ENCODE peak calls at places on chromosomes 4 and X, in eight cellular contexts. N is PC-9, K is H9, Y is fibroblast of lung, J is heart right ventricle, P is heart left ventricle, U is colonic mucosa, Z is A549. X is an unnamed sample. For H3K4me1 and H3K9me3, the result is how much of the 10 kb centered on the place peaks cover.

GRCh38 chr4:176545886-176546285 is 226.1 kb downstream of the SPCS3 start:
- DNase-seq in J (no peak), U (no peak), Z (no peak), Y (peak), N (no peak), P (no peak), K (no peak), X (no peak)

GRCh38 chr4:154807042-154807630 is 26.1 kb downstream of the RBM46 start:
- DNase-seq in Y (peak), K (no peak), P (no peak), U (no peak), N (no peak), J (no peak), Z (no peak), X (no peak)

GRCh38 chr4:167117273-167117672 is 117.0 kb downstream of the SPOCK3 start:
- DNase-seq in P (no peak), J (no peak), Y (no peak), N (no peak), K (no peak), Z (no peak), U (no peak), X (no peak)

GRCh38 chrX:15946783-15947550 is 92.4 kb upstream of the AP1S2 start:
- DNase-seq in U (no peak), P (no peak), N (no peak), Z (no peak), J (no peak), K (no peak), Y (peak), X (no peak)

GRCh38 chr4:128322986-128323385 is 35.4 kb upstream of the PGRMC2 start:
- DNase-seq in Y (no peak), Z (peak), N (peak), J (no peak), K (no peak), P (no peak), U (no peak), X (no peak)

GRCh38 chr4:18691431-18692200 is 670.1 kb upstream of the LCORL start:
- DNase-seq in Z (no peak), K (peak), Y (no peak), N (no peak), J (no peak), U (no peak), P (no peak), X (no peak)

GRCh38 chr4:141127884-141128283 is 5.4 kb downstream of the RNF150 start:
- DNase-seq in Y (no peak), N (no peak), P (peak), U (no peak), K (no peak), J (no peak), Z (no peak), X (no peak)

GRCh38 chr4:158995963-158996362 is 106.9 kb upstream of the RAPGEF2 start:
- DNase-seq in Z (no peak), J (no peak), Y (no peak), N (no peak), U (no peak), P (no peak), K (no peak), X (no peak)

GRCh38 chr4:26999689-27000088 is 139.0 kb downstream of the STIM2 start:
- DNase-seq in Y (no peak), Z (no peak), N (no peak), P (no peak), U (no peak), J (no peak), K (no peak), X (no peak)

GRCh38 chrX:150573702-150574101 is 5.3 kb downstream of the MTM1 start:
- DNase-seq in N (no peak), K (no peak), Z (no peak), J (no peak), P (no peak), U (peak), Y (no peak), X (no peak)

GRCh38 chrX:140439455-140439854 is 65.4 kb downstream of the SOX3 start:
- DNase-seq in P (peak), K (peak), N (no peak), Z (no peak), U (no peak), Y (no peak), J (peak), X (no peak)

GRCh38 chr4:96677499-96677898 is 837.6 kb downstream of the PDHA2 start:
- DNase-seq in P (no peak), N (no peak), Z (no peak), Y (peak), J (no peak), U (no peak), K (no peak), X (no peak)

GRCh38 chr4:8247047-8247930 is 22.3 kb upstream of the HTRA3 start:
- DNase-seq in K (no peak), P (peak), J (peak), Z (no peak), U (no peak), N (no peak), Y (peak), X (peak)

GRCh38 chrX:39268207-39268606 is 466.9 kb downstream of the MID1IP1 start:
- DNase-seq in N (no peak), P (no peak), U (no peak), Z (no peak), K (no peak), Y (no peak), J (no peak), X (no peak)

GRCh38 chr4:146916479-146917076 is 29.1 kb downstream of the TTC29 start:
- DNase-seq in U (no peak), N (no peak), Z (peak), J (no peak), Y (peak), K (no peak), P (no peak), X (no peak)

GRCh38 chr4:24322517-24322916 is 261.8 kb downstream of the DHX15 start:
- DNase-seq in N (no peak), K (no peak), Y (peak), P (no peak), U (no peak), J (no peak), Z (no peak), X (no peak)

GRCh38 chr4:155578219-155578618 is 88.4 kb upstream of the GUCY1A1 start:
- DNase-seq in Y (no peak), N (no peak), U (no peak), Z (no peak), P (no peak), K (no peak), J (no peak), X (no peak)

GRCh38 chrX:130106071-130106470 is 4.2 kb downstream of the ELF4 start:
- DNase-seq in P (no peak), U (no peak), N (no peak), J (no peak), K (no peak), Z (no peak), Y (no peak), X (peak)

GRCh38 chr4:187618701-187619278 is 376.8 kb upstream of the ZFP42 start:
- DNase-seq in K (no peak), Y (peak), N (no peak), J (no peak), P (no peak), U (no peak), Z (no peak), X (no peak)

GRCh38 chr4:52957220-52957686 is 95.1 kb downstream of the RASL11B start:
- DNase-seq in U (peak), Y (peak), N (no peak), Z (no peak), K (no peak), P (peak), J (no peak), X (no peak)

GRCh38 chr4:118289794-118290193 is 63.0 kb downstream of the PRSS12 start:
- DNase-seq in Y (peak), K (no peak), J (no peak), N (no peak), P (no peak), Z (no peak), U (no peak), X (no peak)

GRCh38 chr4:140633154-140633553 is 64.4 kb upstream of the UCP1 start:
- DNase-seq in Y (no peak), U (no peak), N (no peak), K (no peak), J (no peak), Z (no peak), P (no peak), X (no peak)

GRCh38 chr4:56662782-56663468 is 18.2 kb downstream of the HOPX start:
- DNase-seq in K (no peak), N (no peak), P (no peak), U (no peak), J (no peak), Z (no peak), Y (no peak), X (no peak)

GRCh38 chr4:56671373-56671772 is 9.7 kb downstream of the HOPX start:
- DNase-seq in U (no peak), Y (no peak), P (no peak), Z (no peak), K (no peak), J (no peak), N (no peak), X (no peak)

GRCh38 chr4:56666279-56666678 is 14.8 kb downstream of the HOPX start:
- DNase-seq in Y (no peak), Z (no peak), J (no peak), U (no peak), N (no peak), K (no peak), P (no peak), X (no peak)

GRCh38 chr4:56671860-56672259 is 9.2 kb downstream of the HOPX start:
- DNase-seq in Y (peak), Z (no peak), K (no peak), J (no peak), P (no peak), U (no peak), N (peak), X (no peak)

GRCh38 chr4:56668267-56668666 is 12.8 kb downstream of the HOPX start:
- DNase-seq in U (no peak), P (no peak), N (no peak), J (no peak), Z (no peak), Y (peak), K (no peak), X (no peak)
- TF ChIP-seq CTCF in U (peak), P (peak), N (peak), J (peak), Z (no peak), Y (peak), K (peak), X (no peak)

DNA sequence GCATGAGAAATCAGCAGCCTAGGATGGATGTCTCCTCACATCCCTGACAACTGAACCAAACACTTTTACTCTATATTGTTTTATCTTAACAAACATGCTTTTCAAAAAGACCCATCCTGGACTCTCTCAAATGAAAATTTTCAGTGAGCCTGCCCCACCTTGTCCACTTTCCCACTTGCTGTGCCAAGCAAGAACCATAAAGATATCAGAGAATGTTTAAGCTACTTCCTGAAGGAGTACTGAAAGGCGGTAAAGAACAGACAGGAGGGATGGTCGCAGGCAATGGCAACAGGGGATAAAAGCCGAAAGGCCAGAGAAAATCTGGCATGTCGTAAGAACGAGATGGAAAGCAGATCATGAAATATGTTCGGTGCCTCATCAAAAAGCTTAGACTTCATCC is 10.5 kb downstream of the APBB2 start:
- DNase-seq in Z (no peak), K (no peak), J (no peak), P (no peak), U (no peak), Y (no peak), N (no peak), X (no peak)
- H3K4me1 ChIP-seq in Z (under half), K (under half), J (half or more), P (half or more), U (under half), Y (under half), N (under half), X (half or more)

GRCh38 chrX:73850124-73851013 is 287.4 kb downstream of the CHIC1 start:
- DNase-seq in J (no peak), U (peak), Y (peak), N (no peak), K (no peak), Z (peak), P (no peak), X (no peak)
- H3K9me3 ChIP-seq in J (under half), U (under half), Y (under half), N (under half), K (under half), Z (under half), P (under half), X (under half)

GRCh38 chr4:15043922-15044321 is 41.6 kb downstream of the CPEB2 start:
- DNase-seq in P (no peak), N (no peak), K (no peak), U (no peak), J (no peak), Z (no peak), Y (peak), X (no peak)

GRCh38 chr4:15037923-15038541 is 35.8 kb downstream of the CPEB2 start:
- DNase-seq in J (no peak), Y (no peak), P (no peak), K (no peak), U (no peak), N (no peak), Z (no peak), X (no peak)

GRCh38 chr4:15040916-15041463 is 38.7 kb downstream of the CPEB2 start:
- DNase-seq in Y (peak), U (no peak), K (no peak), Z (no peak), J (no peak), P (no peak), N (no peak), X (no peak)

GRCh38 chr4:15042529-15043167 is 40.4 kb downstream of the CPEB2 start:
- DNase-seq in U (no peak), Z (no peak), P (no peak), N (peak), K (no peak), Y (no peak), J (no peak), X (no peak)

DNA sequence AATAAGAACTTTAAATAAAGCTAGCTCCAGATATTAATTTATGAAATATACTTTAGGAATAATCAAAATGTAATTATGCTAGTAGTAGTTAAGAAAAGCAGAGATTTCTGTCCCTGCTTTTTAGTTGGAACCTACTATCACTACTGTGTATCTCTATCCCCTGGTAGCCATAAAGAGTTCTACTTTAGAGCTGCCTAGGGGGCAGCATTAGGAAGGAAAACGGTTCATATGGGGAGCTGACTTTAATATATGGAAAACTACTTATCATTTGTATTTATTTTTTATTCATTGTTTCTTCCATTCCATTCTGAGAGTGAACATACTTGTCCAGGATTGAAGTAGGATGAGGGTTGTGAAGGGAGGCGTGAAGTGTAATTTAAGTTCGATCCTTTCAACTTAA is 40.9 kb downstream of the CPEB2 start:
- DNase-seq in Y (no peak), N (no peak), J (no peak), U (no peak), K (no peak), Z (no peak), P (no peak), X (no peak)
- TF ChIP-seq CTCF in Y (peak), N (no peak), J (no peak), U (no peak), K (peak), Z (peak), P (no peak), X (no peak)

DNA sequence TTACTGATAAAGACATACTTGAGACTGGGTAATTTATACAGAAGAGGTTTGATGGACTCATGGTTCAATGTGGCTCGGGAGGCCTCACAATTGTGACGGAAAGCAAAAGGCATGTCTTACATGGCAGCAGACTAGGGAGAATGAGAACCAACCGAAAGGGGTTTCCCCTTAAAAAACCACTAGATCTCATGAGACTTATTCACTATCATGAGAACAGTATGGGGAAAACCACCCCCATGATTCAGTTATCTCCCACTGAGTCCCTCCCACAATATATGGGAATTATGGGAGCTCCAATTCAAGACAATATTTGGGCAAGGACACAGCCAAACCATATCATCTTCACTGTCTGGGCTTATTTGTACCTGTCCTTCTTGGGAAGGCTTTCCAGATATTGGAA is 22.8 kb upstream of the MUC7 start:
- DNase-seq in Y (no peak), N (no peak), P (no peak), Z (no peak), K (no peak), U (no peak), J (no peak), X (no peak)
- H3K4me1 ChIP-seq in Y (under half), N (under half), P (under half), Z (under half), K (under half), U (under half), J (under half), X (under half)

DNA sequence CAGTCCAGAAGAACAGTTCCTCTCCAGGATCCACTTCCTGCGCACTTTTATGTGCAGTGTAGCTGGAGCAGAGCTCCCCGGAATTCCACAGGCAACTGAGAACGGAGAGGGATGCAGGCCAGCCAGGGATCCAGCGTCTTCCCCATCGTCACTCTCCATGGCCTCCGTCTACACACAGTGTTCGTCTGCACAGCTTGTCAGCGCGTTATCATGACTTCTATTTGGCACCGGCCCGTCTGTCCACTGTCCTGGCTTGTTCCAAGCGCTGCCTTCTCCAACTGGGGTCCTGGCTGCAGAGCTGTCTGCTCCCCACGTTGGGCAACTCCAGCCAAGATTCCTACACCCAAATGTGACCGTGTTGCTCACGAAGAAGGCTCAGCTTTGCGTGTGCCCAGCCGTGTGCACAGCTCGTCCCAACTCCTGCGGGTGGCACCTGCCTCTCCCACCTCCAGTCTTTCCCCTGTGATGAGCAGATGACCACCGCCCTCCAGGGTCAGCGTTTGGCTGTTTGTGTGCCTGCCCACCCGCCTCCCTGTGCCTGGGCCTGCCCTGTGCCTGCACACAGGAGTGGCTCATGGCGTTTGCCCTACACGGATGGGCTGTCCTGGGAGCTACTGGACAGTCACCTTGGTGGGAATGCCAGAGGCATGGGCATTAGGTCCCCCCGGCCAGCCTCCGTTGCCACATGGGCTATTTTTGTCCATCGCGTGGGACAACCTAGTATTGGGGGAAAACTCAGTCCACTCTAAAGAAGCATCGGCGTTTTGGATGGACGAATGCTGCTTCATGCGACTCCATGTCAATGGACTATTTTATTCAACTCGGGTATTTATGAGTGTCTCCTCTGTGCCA is 2.2 kb upstream of the CTBP1 start:
- DNase-seq in J (no peak), Z (no peak), P (no peak), U (no peak), K (no peak), Y (no peak), N (no peak), X (no peak)
- H3K9me3 ChIP-seq in J (under half), Z (half or more), P (under half), U (under half), K (under half), Y (under half), N (under half), X (under half)

DNA sequence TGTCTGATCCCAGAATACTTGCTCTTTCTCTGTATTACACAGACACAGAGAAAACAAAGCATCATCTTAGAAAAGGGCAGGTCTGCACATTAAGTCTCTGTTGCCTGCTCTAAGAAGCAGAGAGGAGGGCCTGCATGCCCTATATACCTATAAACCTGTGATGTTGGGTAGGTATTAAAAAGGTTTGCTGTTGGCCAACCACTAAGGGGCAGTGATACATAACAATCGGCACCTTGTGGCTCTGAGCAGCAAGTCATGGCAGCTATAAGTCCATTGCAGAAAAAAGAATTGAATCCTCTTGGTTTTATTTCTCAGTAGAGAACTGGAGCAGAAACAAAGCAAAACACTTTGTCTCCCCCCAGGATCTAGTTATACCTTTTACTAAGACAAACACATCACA is 1364.4 kb downstream of the STIM2 start:
- DNase-seq in N (no peak), Y (peak), U (no peak), P (no peak), Z (peak), J (no peak), K (peak), X (no peak)
- TF ChIP-seq CTCF in N (peak), Y (peak), U (no peak), P (no peak), Z (peak), J (no peak), K (peak), X (no peak)

GRCh38 chr4:164880489-164881262 is 3.7 kb downstream of the APELA start:
- DNase-seq in U (no peak), K (no peak), J (no peak), P (no peak), Y (no peak), N (no peak), Z (no peak), X (no peak)

GRCh38 chr4:164871673-164872072 is 5.3 kb upstream of the APELA start:
- DNase-seq in P (no peak), Z (no peak), Y (no peak), K (no peak), N (no peak), U (no peak), J (no peak), X (no peak)

GRCh38 chr4:164872481-164872880 is 4.5 kb upstream of the APELA start:
- DNase-seq in U (no peak), N (no peak), Y (no peak), P (no peak), Z (no peak), K (no peak), J (no peak), X (no peak)

GRCh38 chr4:164874791-164875190 is 2.2 kb upstream of the APELA start:
- DNase-seq in Z (no peak), K (no peak), N (no peak), P (no peak), J (no peak), U (no peak), Y (no peak), X (no peak)

DNA sequence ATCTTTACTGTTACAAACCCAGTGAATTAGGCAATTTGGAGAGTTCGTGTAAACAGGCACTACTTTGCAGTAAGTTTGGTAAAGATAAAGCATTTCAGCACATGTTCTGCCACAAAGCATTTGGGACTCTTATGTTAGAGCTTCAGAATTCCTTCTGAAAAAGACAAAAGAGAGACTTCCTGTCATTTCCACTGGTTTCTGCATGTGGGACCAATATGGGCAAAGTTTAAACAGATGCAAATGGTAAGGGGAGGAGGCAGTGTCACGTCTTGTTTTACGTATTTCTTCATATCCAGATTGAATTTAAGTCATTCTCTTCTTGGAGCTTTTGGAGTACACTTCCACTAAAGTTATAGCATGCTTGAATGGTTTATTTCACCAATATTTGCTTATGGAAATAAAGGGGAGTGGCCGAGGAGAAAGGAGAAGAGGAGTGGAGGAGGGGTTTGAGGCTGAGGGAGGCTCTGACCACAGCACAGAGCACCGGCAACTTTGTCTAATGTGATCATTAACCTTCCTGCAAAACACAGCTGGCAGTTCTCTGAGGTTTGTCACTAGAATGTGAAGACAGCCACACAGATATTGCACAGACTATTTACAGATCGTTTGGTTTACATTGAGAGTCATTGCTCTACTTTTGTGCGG is at the start of gene APELA:
- DNase-seq in K (no peak), J (no peak), Z (no peak), P (no peak), U (no peak), Y (no peak), N (no peak), X (no peak)
- H3K4me1 ChIP-seq in K (under half), J (under half), Z (under half), P (under half), U (under half), Y (under half), N (under half), X (under half)

X was measured in tibial artery.